ENCODE peak calls at places on chromosome 21, in four cellular contexts. H, S, K and I are unnamed samples.

GRCh38 chr21:21612446-21612845 is 614.2 kb downstream of the NCAM2 start:
- DNase-seq in H (peak; percentile 95), S (no peak), K (no peak), I (no peak)

GRCh38 chr21:45612096-45613019 is 31.2 kb upstream of the PCBP3 start:
- DNase-seq in H (peak; percentile 87), S (no peak), K (no peak), I (no peak)

GRCh38 chr21:18334066-18334465 is 69.5 kb downstream of the TMPRSS15 start:
- DNase-seq in H (no peak), S (no peak), K (no peak), I (no peak)

GRCh38 chr21:42392731-42393442 is 3.0 kb downstream of the TMPRSS3 start:
- DNase-seq in H (no peak), S (no peak), K (no peak), I (no peak)

GRCh38 chr21:43195131-43196021 is 26.6 kb downstream of the CRYAA start:
- DNase-seq in H (no peak), S (peak; percentile 8), K (peak; percentile 71), I (no peak)

GRCh38 chr21:45022736-45023135 is 51.6 kb upstream of the ADARB1 start:
- DNase-seq in H (no peak), S (no peak), K (no peak), I (no peak)

GRCh38 chr21:44292812-44293195 is 7.0 kb upstream of the PFKL start:
- DNase-seq in H (no peak), S (no peak), K (peak; percentile 10), I (no peak)

GRCh38 chr21:14453339-14453738 is 70.4 kb upstream of the HSPA13 start:
- DNase-seq in H (no peak), S (no peak), K (no peak), I (no peak)

GRCh38 chr21:22925032-22925431 is 1926.8 kb downstream of the NCAM2 start:
- DNase-seq in H (no peak), S (no peak), K (no peak), I (no peak)

GRCh38 chr21:36698160-36699025 is 522 bp upstream of the SIM2 start:
- DNase-seq in H (no peak), S (no peak), K (no peak), I (no peak)

GRCh38 chr21:38312822-38313221 is 56.0 kb downstream of the KCNJ15 start:
- DNase-seq in H (no peak), S (no peak), K (no peak), I (no peak)

GRCh38 chr21:28263974-28264373 is 728.7 kb downstream of the LTN1 start:
- DNase-seq in H (no peak), S (no peak), K (no peak), I (no peak)
- H3K27ac ChIP-seq in H (no peak overlapping the region), S (no peak overlapping the region), K (no peak overlapping the region), I (no peak overlapping the region)

GRCh38 chr21:26834181-26834945 is 10.8 kb downstream of the ADAMTS1 start:
- DNase-seq in H (no peak), S (no peak), K (no peak), I (no peak)
- TF ChIP-seq CTCF in H (peak; percentile 28), S (no peak), K (peak; percentile 40), I (no peak)

GRCh38 chr21:27817061-27817460 is 850.2 kb upstream of the ADAMTS5 start:
- DNase-seq in H (no peak), S (no peak), K (no peak), I (no peak)

GRCh38 chr21:27817902-27818623 is 851.2 kb upstream of the ADAMTS5 start:
- DNase-seq in H (no peak), S (no peak), K (no peak), I (no peak)

GRCh38 chr21:27819299-27819698 is 852.4 kb upstream of the ADAMTS5 start:
- DNase-seq in H (no peak), S (no peak), K (no peak), I (no peak)

GRCh38 chr21:27820342-27820741 is 853.5 kb upstream of the ADAMTS5 start:
- DNase-seq in H (no peak), S (no peak), K (no peak), I (no peak)

GRCh38 chr21:27818847-27819246 is 852.0 kb upstream of the ADAMTS5 start:
- DNase-seq in H (no peak), S (no peak), K (no peak), I (no peak)
- H3K9me3 ChIP-seq in H (no peaks in the 10 kb centered on the region), S (no peaks in the 10 kb centered on the region), K (no peaks in the 10 kb centered on the region), I (no peaks in the 10 kb centered on the region)

DNA sequence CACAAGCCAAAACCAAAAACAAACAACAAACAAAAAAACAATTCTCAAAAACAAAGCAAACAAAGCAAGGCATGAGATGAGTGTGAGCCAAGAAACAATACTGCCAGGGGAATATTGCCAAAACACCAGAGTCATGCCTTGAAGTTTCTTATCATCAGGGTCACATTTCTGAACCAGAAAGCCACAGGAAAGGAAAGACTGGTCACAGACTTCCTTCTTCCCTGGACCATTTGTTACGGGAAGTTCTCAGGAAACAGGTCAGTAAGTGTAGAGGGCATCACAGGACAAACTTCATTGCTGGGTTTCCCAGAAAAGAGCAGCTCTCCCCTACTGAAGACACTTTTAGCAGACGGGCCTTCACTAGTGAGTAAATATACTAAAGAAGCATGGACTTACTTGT is 191.2 kb downstream of the GABPA start:
- DNase-seq in H (peak; percentile 61), S (peak; percentile 37), K (no peak), I (no peak)
- H3K27ac ChIP-seq in H (no peak overlapping the region), S (no peak overlapping the region), K (peak overlapping the region; percentile 76), I (no peak overlapping the region)

GRCh38 chr21:30340714-30341573 is 3.5 kb upstream of the KRTAP27-1 start:
- DNase-seq in H (peak; percentile 5), S (peak; percentile 57), K (no peak), I (no peak)
- TF ChIP-seq CTCF in H (peak; percentile 53), S (peak; percentile 77), K (peak; percentile 86), I (peak; percentile 63)

DNA sequence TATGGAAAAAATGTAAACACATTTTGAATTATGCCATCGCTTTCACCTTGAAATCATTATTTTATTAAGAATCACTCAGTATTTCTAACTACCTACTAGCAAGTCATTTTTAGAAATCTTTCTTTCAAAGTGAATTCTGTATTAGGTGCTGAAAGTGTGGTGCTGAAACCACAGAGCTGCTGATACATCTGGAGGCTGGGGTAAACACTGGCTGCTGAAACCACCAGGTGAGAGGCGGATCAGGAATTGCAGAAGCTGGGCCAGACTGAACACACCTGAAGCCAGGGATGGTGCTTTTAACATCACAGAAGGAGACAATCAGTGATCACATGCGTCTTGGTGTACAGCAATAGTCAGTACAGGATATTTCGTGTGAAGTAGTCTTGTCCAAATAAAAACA is 42.2 kb upstream of the KCNE1 start:
- DNase-seq in H (no peak), S (no peak), K (no peak), I (no peak)
- H3K9me3 ChIP-seq in H (no peaks in the 10 kb centered on the region), S (no peaks in the 10 kb centered on the region), K (no peaks in the 10 kb centered on the region), I (no peaks in the 10 kb centered on the region)